ENCODE peak calls at places on chromosomes 13 and 19, in seven cellular contexts. One of them, this sample, is unnamed.

GRCh38 chr19:45777395-45777961 is 4.8 kb downstream of the DMPK start:
- DNase-seq in H1: no peak
- DNase-seq in HCT116: no peak
- DNase-seq in SK-N-SH: no peak
- DNase-seq in HepG2: no peak
- DNase-seq in K562: no peak
- DNase-seq in GM12878: no peak
- DNase-seq in this sample: no peak

GRCh38 chr19:46416077-46416709 is 2.8 kb upstream of the CCDC8 start:
- DNase-seq in H1: no peak
- DNase-seq in HCT116: peak; percentile 40
- DNase-seq in SK-N-SH: peak; percentile 95
- DNase-seq in HepG2: peak; percentile 59
- DNase-seq in K562: peak; percentile 95
- DNase-seq in GM12878: no peak
- DNase-seq in this sample: peak; percentile 87

GRCh38 chr13:102830646-102831045 is 15.2 kb upstream of the ERCC5 start:
- DNase-seq in H1: no peak
- DNase-seq in HCT116: no peak
- DNase-seq in SK-N-SH: no peak
- DNase-seq in HepG2: peak; percentile 73
- DNase-seq in K562: no peak
- DNase-seq in GM12878: no peak
- DNase-seq in this sample: no peak

GRCh38 chr13:48782429-48782840 is 128.7 kb downstream of the CYSLTR2 start:
- DNase-seq in H1: no peak
- DNase-seq in HCT116: no peak
- DNase-seq in SK-N-SH: no peak
- DNase-seq in HepG2: peak; percentile 15
- DNase-seq in K562: no peak
- DNase-seq in GM12878: no peak
- DNase-seq in this sample: no peak

GRCh38 chr19:31516756-31517155 is 167.5 kb upstream of the TSHZ3 start:
- DNase-seq in H1: no peak
- DNase-seq in HCT116: no peak
- DNase-seq in SK-N-SH: no peak
- DNase-seq in HepG2: no peak
- DNase-seq in K562: no peak
- DNase-seq in GM12878: no peak
- DNase-seq in this sample: no peak

GRCh38 chr19:13993554-13994308 is 12.4 kb downstream of the RFX1 start:
- DNase-seq in H1: no peak
- DNase-seq in HCT116: no peak
- DNase-seq in SK-N-SH: peak; percentile 89
- DNase-seq in HepG2: no peak
- DNase-seq in K562: peak; percentile 63
- DNase-seq in GM12878: no peak
- DNase-seq in this sample: no peak

GRCh38 chr13:42378383-42378780 is 106.4 kb downstream of the AKAP11 start:
- DNase-seq in H1: no peak
- DNase-seq in HCT116: no peak
- DNase-seq in SK-N-SH: no peak
- DNase-seq in HepG2: no peak
- DNase-seq in K562: no peak
- DNase-seq in GM12878: peak; percentile 89
- DNase-seq in this sample: no peak

GRCh38 chr13:98575009-98575866 is 1.7 kb downstream of the STK24 start:
- DNase-seq in H1: no peak
- DNase-seq in HCT116: no peak
- DNase-seq in SK-N-SH: no peak
- DNase-seq in HepG2: no peak
- DNase-seq in K562: no peak
- DNase-seq in GM12878: no peak
- DNase-seq in this sample: no peak

GRCh38 chr19:52138614-52139290 is 986 bp downstream of the ZNF616 start:
- DNase-seq in H1: peak; percentile 13
- DNase-seq in HCT116: no peak
- DNase-seq in SK-N-SH: peak; percentile 61
- DNase-seq in HepG2: peak; percentile 34
- DNase-seq in K562: peak; percentile 46
- DNase-seq in GM12878: no peak
- DNase-seq in this sample: peak; percentile 28

GRCh38 chr19:14005381-14006084 is 587 bp downstream of the RFX1 start:
- DNase-seq in H1: peak; percentile 51
- DNase-seq in HCT116: peak; percentile 65
- DNase-seq in SK-N-SH: peak; percentile 93
- DNase-seq in HepG2: peak; percentile 67
- DNase-seq in K562: peak; percentile 93
- DNase-seq in GM12878: peak; percentile 39
- DNase-seq in this sample: peak; percentile 74

GRCh38 chr19:41997121-41997850 is 3.3 kb upstream of the ATP1A3 start:
- DNase-seq in H1: no peak
- DNase-seq in HCT116: no peak
- DNase-seq in SK-N-SH: peak; percentile 62
- DNase-seq in HepG2: no peak
- DNase-seq in K562: peak; percentile 80
- DNase-seq in GM12878: no peak
- DNase-seq in this sample: peak; percentile 33

GRCh38 chr19:39479916-39480315 is 722 bp upstream of the TIMM50 start:
- DNase-seq in H1: no peak
- DNase-seq in HCT116: no peak
- DNase-seq in SK-N-SH: no peak
- DNase-seq in HepG2: no peak
- DNase-seq in K562: no peak
- DNase-seq in GM12878: no peak
- DNase-seq in this sample: no peak

GRCh38 chr19:53908106-53908932 is 759 bp upstream of the CACNG7 start:
- DNase-seq in H1: no peak
- DNase-seq in HCT116: no peak
- DNase-seq in SK-N-SH: peak; percentile 89
- DNase-seq in HepG2: no peak
- DNase-seq in K562: peak; percentile 57
- DNase-seq in GM12878: no peak
- DNase-seq in this sample: peak; percentile 62

GRCh38 chr13:71290963-71291937 is 575.8 kb downstream of the DACH1 start:
- DNase-seq in H1: no peak
- DNase-seq in HCT116: no peak
- DNase-seq in SK-N-SH: no peak
- DNase-seq in HepG2: peak; percentile 66
- DNase-seq in K562: no peak
- DNase-seq in GM12878: peak; percentile 71
- DNase-seq in this sample: no peak

GRCh38 chr13:44768233-44768632 is 192.1 kb upstream of the TSC22D1 start:
- DNase-seq in H1: no peak
- DNase-seq in HCT116: no peak
- DNase-seq in SK-N-SH: no peak
- DNase-seq in HepG2: no peak
- DNase-seq in K562: no peak
- DNase-seq in GM12878: peak; percentile 28
- DNase-seq in this sample: no peak

GRCh38 chr19:38592940-38593339 is 24.8 kb downstream of the MAP4K1 start:
- DNase-seq in H1: no peak
- DNase-seq in HCT116: no peak
- DNase-seq in SK-N-SH: peak; percentile 22
- DNase-seq in HepG2: no peak
- DNase-seq in K562: no peak
- DNase-seq in GM12878: no peak
- DNase-seq in this sample: no peak

GRCh38 chr19:7925171-7925837 is 631 bp downstream of the CTXN1 start:
- DNase-seq in H1: peak; percentile 79
- DNase-seq in HCT116: peak; percentile 56
- DNase-seq in SK-N-SH: peak; percentile 94
- DNase-seq in HepG2: peak; percentile 64
- DNase-seq in K562: peak; percentile 75
- DNase-seq in GM12878: no peak
- DNase-seq in this sample: no peak

GRCh38 chr19:43782689-43783231 is 2.0 kb upstream of the KCNN4 start:
- DNase-seq in H1: no peak
- DNase-seq in HCT116: no peak
- DNase-seq in SK-N-SH: no peak
- DNase-seq in HepG2: no peak
- DNase-seq in K562: peak; percentile 59
- DNase-seq in GM12878: no peak
- DNase-seq in this sample: no peak

GRCh38 chr19:35899547-35900214 is 659 bp downstream of the NFKBID start:
- DNase-seq in H1: no peak
- DNase-seq in HCT116: peak; percentile 72
- DNase-seq in SK-N-SH: peak; percentile 95
- DNase-seq in HepG2: peak; percentile 47
- DNase-seq in K562: peak; percentile 85
- DNase-seq in GM12878: peak; percentile 78
- DNase-seq in this sample: no peak

GRCh38 chr19:9348671-9349070 is 14.1 kb upstream of the ZNF177 start:
- DNase-seq in H1: no peak
- DNase-seq in HCT116: no peak
- DNase-seq in SK-N-SH: no peak
- DNase-seq in HepG2: no peak
- DNase-seq in K562: no peak
- DNase-seq in GM12878: no peak
- DNase-seq in this sample: no peak

GRCh38 chr19:47111081-47111589 is 2.4 kb downstream of the ZC3H4 start:
- DNase-seq in H1: no peak
- DNase-seq in HCT116: no peak
- DNase-seq in SK-N-SH: peak; percentile 44
- DNase-seq in HepG2: no peak
- DNase-seq in K562: peak; percentile 44
- DNase-seq in GM12878: no peak
- DNase-seq in this sample: no peak

GRCh38 chr13:33186851-33187250 is 98.7 kb downstream of the STARD13 start:
- DNase-seq in H1: no peak
- DNase-seq in HCT116: no peak
- DNase-seq in SK-N-SH: no peak
- DNase-seq in HepG2: no peak
- DNase-seq in K562: no peak
- DNase-seq in GM12878: no peak
- DNase-seq in this sample: no peak

GRCh38 chr19:14459703-14460102 is 15.5 kb downstream of the PTGER1 start:
- DNase-seq in H1: no peak
- DNase-seq in HCT116: no peak
- DNase-seq in SK-N-SH: no peak
- DNase-seq in HepG2: no peak
- DNase-seq in K562: peak; percentile 2
- DNase-seq in GM12878: no peak
- DNase-seq in this sample: no peak

GRCh38 chr13:75771818-75772217 is 135.7 kb downstream of the LMO7 start:
- DNase-seq in H1: no peak
- DNase-seq in HCT116: peak; percentile 64
- DNase-seq in SK-N-SH: no peak
- DNase-seq in HepG2: no peak
- DNase-seq in K562: no peak
- DNase-seq in GM12878: no peak
- DNase-seq in this sample: no peak

GRCh38 chr13:71219671-71220070 is 647.3 kb downstream of the DACH1 start:
- DNase-seq in H1: no peak
- DNase-seq in HCT116: no peak
- DNase-seq in SK-N-SH: no peak
- DNase-seq in HepG2: no peak
- DNase-seq in K562: no peak
- DNase-seq in GM12878: no peak
- DNase-seq in this sample: no peak

GRCh38 chr19:56348289-56348877 is 33.7 kb upstream of the ZSCAN5A start:
- DNase-seq in H1: no peak
- DNase-seq in HCT116: peak; percentile 22
- DNase-seq in SK-N-SH: peak; percentile 24
- DNase-seq in HepG2: no peak
- DNase-seq in K562: no peak
- DNase-seq in GM12878: no peak
- DNase-seq in this sample: no peak

DNA sequence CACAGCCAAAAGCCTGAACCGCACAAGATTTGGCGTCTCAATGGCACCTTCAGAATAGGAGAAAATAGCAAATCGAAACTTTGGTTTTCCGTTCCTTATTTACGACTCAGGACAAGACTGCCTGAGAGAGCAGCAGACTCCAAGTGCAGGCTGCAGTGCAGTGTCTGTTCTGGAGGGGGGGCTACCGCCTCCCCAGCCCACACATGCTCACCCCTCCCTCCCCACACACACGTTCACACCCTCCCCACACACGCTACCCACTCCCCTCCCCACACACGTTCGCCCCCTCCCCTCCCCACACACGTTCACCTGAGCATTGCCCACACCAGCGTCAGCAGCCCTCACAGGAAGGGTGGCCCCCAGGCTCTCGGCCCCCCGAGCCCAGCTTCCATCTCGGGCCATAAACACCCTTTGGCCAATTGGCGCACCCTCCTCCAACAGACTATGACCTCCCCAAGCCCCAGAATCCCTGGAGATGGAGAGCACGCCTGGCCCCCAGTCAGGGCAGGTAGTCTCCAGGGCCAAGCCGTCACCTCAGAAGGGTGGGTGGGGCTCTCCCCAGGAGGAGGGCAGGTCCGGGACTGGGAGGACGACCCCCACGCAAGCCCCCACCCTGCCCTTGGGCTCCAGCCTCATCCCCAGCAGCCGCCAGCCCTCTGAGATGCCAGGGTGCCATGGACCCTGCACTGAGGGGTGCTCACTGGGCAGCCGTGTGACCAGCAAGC is 27.6 kb downstream of the RASA3 start:
- DNase-seq in H1: no peak
- DNase-seq in HCT116: no peak
- DNase-seq in SK-N-SH: peak; percentile 42
- DNase-seq in HepG2: no peak
- DNase-seq in K562: no peak
- DNase-seq in GM12878: no peak
- DNase-seq in this sample: no peak
- H3K4me3 ChIP-seq in H1: no peak overlapping the region
- H3K4me3 ChIP-seq in HCT116: no peak overlapping the region
- H3K4me3 ChIP-seq in SK-N-SH: no peak overlapping the region
- H3K4me3 ChIP-seq in HepG2: no peak overlapping the region
- H3K4me3 ChIP-seq in K562: no peak overlapping the region
- H3K4me3 ChIP-seq in GM12878: no peak overlapping the region
- H3K4me3 ChIP-seq in this sample: no peak overlapping the region

GRCh38 chr13:37001921-37002250 is 1.3 kb downstream of the EXOSC8 start:
- DNase-seq in H1: no peak
- DNase-seq in HCT116: no peak
- DNase-seq in SK-N-SH: no peak
- DNase-seq in HepG2: no peak
- DNase-seq in K562: no peak
- DNase-seq in GM12878: no peak
- DNase-seq in this sample: no peak
- H3K9ac ChIP-seq in H1: no peak overlapping the region
- H3K9ac ChIP-seq in HCT116: peak overlapping the region; percentile 96
- H3K9ac ChIP-seq in SK-N-SH: peak overlapping the region; percentile 94
- H3K9ac ChIP-seq in HepG2: peak overlapping the region; percentile 93
- H3K9ac ChIP-seq in K562: peak overlapping the region; percentile 99
- H3K9ac ChIP-seq in GM12878: peak overlapping the region; percentile 86
- H3K9ac ChIP-seq in this sample: peak overlapping the region; percentile 56

DNA sequence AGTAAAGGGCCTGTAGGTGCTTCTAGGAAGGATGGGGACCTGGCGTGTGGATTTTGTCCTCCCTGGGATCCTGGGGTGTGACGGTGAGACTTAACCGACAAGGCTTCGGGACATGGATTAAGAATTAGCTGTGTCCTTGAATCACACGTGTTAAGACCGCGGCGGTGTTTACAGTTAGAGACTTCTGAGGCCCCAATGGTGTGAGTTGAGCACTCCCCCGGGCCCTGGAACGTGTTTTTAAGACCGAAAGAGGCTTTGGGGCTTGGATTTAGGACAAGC is 1.3 kb upstream of the SLC27A1 start:
- DNase-seq in H1: no peak
- DNase-seq in HCT116: no peak
- DNase-seq in SK-N-SH: no peak
- DNase-seq in HepG2: no peak
- DNase-seq in K562: no peak
- DNase-seq in GM12878: no peak
- DNase-seq in this sample: no peak
- TF ChIP-seq YY1 in H1: no peak
- TF ChIP-seq YY1 in HCT116: no peak
- TF ChIP-seq YY1 in SK-N-SH: no peak
- TF ChIP-seq YY1 in HepG2: no peak
- TF ChIP-seq YY1 in K562: no peak
- TF ChIP-seq YY1 in GM12878: no peak
- TF ChIP-seq YY1 in this sample: no peak

GRCh38 chr19:40800997-40801377 is 2.0 kb downstream of the EGLN2 start:
- DNase-seq in H1: no peak
- DNase-seq in HCT116: no peak
- DNase-seq in SK-N-SH: no peak
- DNase-seq in HepG2: no peak
- DNase-seq in K562: no peak
- DNase-seq in GM12878: no peak
- DNase-seq in this sample: no peak
- H3K4me3 ChIP-seq in H1: no peak overlapping the region
- H3K4me3 ChIP-seq in HCT116: no peak overlapping the region
- H3K4me3 ChIP-seq in SK-N-SH: peak overlapping the region; percentile 80
- H3K4me3 ChIP-seq in HepG2: no peak overlapping the region
- H3K4me3 ChIP-seq in K562: peak overlapping the region; percentile 13
- H3K4me3 ChIP-seq in GM12878: peak overlapping the region; percentile 98
- H3K4me3 ChIP-seq in this sample: peak overlapping the region; percentile 71